ENCODE peak calls at places on chromosomes 16 and 17, in ten cellular contexts. One of them, this sample, is unnamed.

GRCh38 chr17:75590314-75590761 is 2.7 kb downstream of the MYO15B start:
- DNase-seq in heart left ventricle: no peak
- DNase-seq in adrenal gland: no peak
- DNase-seq in HFF-Myc: no peak
- DNase-seq in tibial nerve: no peak
- DNase-seq in activated CD8-positive, alpha-beta T cell treated with anti-CD3 and anti-CD28 coated beads for 36 hours: no peak
- DNase-seq in GM10248: no peak
- DNase-seq in GM06990: no peak
- DNase-seq in breast epithelium: no peak
- DNase-seq in AG10803: no peak
- DNase-seq in this sample: no peak

GRCh38 chr16:17467923-17468540 is 2.7 kb downstream of the XYLT1 start:
- DNase-seq in heart left ventricle: peak; percentile 72
- DNase-seq in adrenal gland: peak; percentile 67
- DNase-seq in HFF-Myc: peak; percentile 36
- DNase-seq in tibial nerve: peak; percentile 47
- DNase-seq in activated CD8-positive, alpha-beta T cell treated with anti-CD3 and anti-CD28 coated beads for 36 hours: peak; percentile 68
- DNase-seq in GM10248: no peak
- DNase-seq in GM06990: peak; percentile 20
- DNase-seq in breast epithelium: peak; percentile 48
- DNase-seq in AG10803: peak; percentile 76
- DNase-seq in this sample: peak; percentile 59

GRCh38 chr17:72422505-72423285 is 301.9 kb downstream of the SOX9 start:
- DNase-seq in heart left ventricle: peak; percentile 69
- DNase-seq in adrenal gland: peak; percentile 21
- DNase-seq in HFF-Myc: peak; percentile 84
- DNase-seq in tibial nerve: peak; percentile 47
- DNase-seq in activated CD8-positive, alpha-beta T cell treated with anti-CD3 and anti-CD28 coated beads for 36 hours: peak; percentile 52
- DNase-seq in GM10248: peak; percentile 64
- DNase-seq in GM06990: peak; percentile 86
- DNase-seq in breast epithelium: peak; percentile 82
- DNase-seq in AG10803: peak; percentile 84
- DNase-seq in this sample: peak; percentile 96

GRCh38 chr16:31696968-31697743 is 169.5 kb downstream of the AHSP start:
- DNase-seq in heart left ventricle: no peak
- DNase-seq in adrenal gland: no peak
- DNase-seq in HFF-Myc: no peak
- DNase-seq in tibial nerve: no peak
- DNase-seq in activated CD8-positive, alpha-beta T cell treated with anti-CD3 and anti-CD28 coated beads for 36 hours: no peak
- DNase-seq in GM10248: no peak
- DNase-seq in GM06990: no peak
- DNase-seq in breast epithelium: no peak
- DNase-seq in AG10803: peak; percentile 53
- DNase-seq in this sample: peak; percentile 43

GRCh38 chr16:54062361-54063346 is 223.9 kb downstream of the IRX3 start:
- DNase-seq in heart left ventricle: no peak
- DNase-seq in adrenal gland: no peak
- DNase-seq in HFF-Myc: no peak
- DNase-seq in tibial nerve: no peak
- DNase-seq in activated CD8-positive, alpha-beta T cell treated with anti-CD3 and anti-CD28 coated beads for 36 hours: no peak
- DNase-seq in GM10248: no peak
- DNase-seq in GM06990: no peak
- DNase-seq in breast epithelium: no peak
- DNase-seq in AG10803: no peak
- DNase-seq in this sample: no peak

GRCh38 chr16:50591800-50592771 is 43.9 kb downstream of the NKD1 start:
- DNase-seq in heart left ventricle: peak; percentile 90
- DNase-seq in adrenal gland: peak; percentile 97
- DNase-seq in HFF-Myc: no peak
- DNase-seq in tibial nerve: no peak
- DNase-seq in activated CD8-positive, alpha-beta T cell treated with anti-CD3 and anti-CD28 coated beads for 36 hours: no peak
- DNase-seq in GM10248: no peak
- DNase-seq in GM06990: no peak
- DNase-seq in breast epithelium: peak; percentile 86
- DNase-seq in AG10803: no peak
- DNase-seq in this sample: no peak

GRCh38 chr17:70258465-70258864 is 89.1 kb downstream of the KCNJ2 start:
- DNase-seq in heart left ventricle: no peak
- DNase-seq in adrenal gland: no peak
- DNase-seq in HFF-Myc: no peak
- DNase-seq in tibial nerve: no peak
- DNase-seq in activated CD8-positive, alpha-beta T cell treated with anti-CD3 and anti-CD28 coated beads for 36 hours: no peak
- DNase-seq in GM10248: no peak
- DNase-seq in GM06990: no peak
- DNase-seq in breast epithelium: no peak
- DNase-seq in AG10803: no peak
- DNase-seq in this sample: no peak

GRCh38 chr16:79599837-79600635 is 501 bp downstream of the MAF start:
- DNase-seq in heart left ventricle: peak; percentile 79
- DNase-seq in adrenal gland: peak; percentile 54
- DNase-seq in HFF-Myc: no peak
- DNase-seq in tibial nerve: no peak
- DNase-seq in activated CD8-positive, alpha-beta T cell treated with anti-CD3 and anti-CD28 coated beads for 36 hours: peak; percentile 37
- DNase-seq in GM10248: no peak
- DNase-seq in GM06990: peak; percentile 44
- DNase-seq in breast epithelium: peak; percentile 36
- DNase-seq in AG10803: peak; percentile 35
- DNase-seq in this sample: no peak

GRCh38 chr16:89358030-89359005 is 132.0 kb downstream of the ANKRD11 start:
- DNase-seq in heart left ventricle: no peak
- DNase-seq in adrenal gland: no peak
- DNase-seq in HFF-Myc: no peak
- DNase-seq in tibial nerve: no peak
- DNase-seq in activated CD8-positive, alpha-beta T cell treated with anti-CD3 and anti-CD28 coated beads for 36 hours: peak; percentile 70
- DNase-seq in GM10248: no peak
- DNase-seq in GM06990: no peak
- DNase-seq in breast epithelium: no peak
- DNase-seq in AG10803: no peak
- DNase-seq in this sample: no peak

GRCh38 chr17:78950870-78951269 is 25.7 kb upstream of the TIMP2 start:
- DNase-seq in heart left ventricle: no peak
- DNase-seq in adrenal gland: no peak
- DNase-seq in HFF-Myc: no peak
- DNase-seq in tibial nerve: no peak
- DNase-seq in activated CD8-positive, alpha-beta T cell treated with anti-CD3 and anti-CD28 coated beads for 36 hours: no peak
- DNase-seq in GM10248: no peak
- DNase-seq in GM06990: no peak
- DNase-seq in breast epithelium: no peak
- DNase-seq in AG10803: no peak
- DNase-seq in this sample: no peak

GRCh38 chr17:44914148-44914547 is 1.2 kb downstream of the GFAP start:
- DNase-seq in heart left ventricle: no peak
- DNase-seq in adrenal gland: no peak
- DNase-seq in HFF-Myc: no peak
- DNase-seq in tibial nerve: no peak
- DNase-seq in activated CD8-positive, alpha-beta T cell treated with anti-CD3 and anti-CD28 coated beads for 36 hours: no peak
- DNase-seq in GM10248: no peak
- DNase-seq in GM06990: no peak
- DNase-seq in breast epithelium: no peak
- DNase-seq in AG10803: no peak
- DNase-seq in this sample: no peak

GRCh38 chr17:50205931-50206505 is 4.6 kb upstream of the COL1A1 start:
- DNase-seq in heart left ventricle: no peak
- DNase-seq in adrenal gland: no peak
- DNase-seq in HFF-Myc: no peak
- DNase-seq in tibial nerve: peak; percentile 8
- DNase-seq in activated CD8-positive, alpha-beta T cell treated with anti-CD3 and anti-CD28 coated beads for 36 hours: no peak
- DNase-seq in GM10248: no peak
- DNase-seq in GM06990: no peak
- DNase-seq in breast epithelium: no peak
- DNase-seq in AG10803: no peak
- DNase-seq in this sample: no peak

GRCh38 chr17:28938552-28938951 is 12.8 kb downstream of the PHF12 start:
- DNase-seq in heart left ventricle: peak; percentile 73
- DNase-seq in adrenal gland: no peak
- DNase-seq in HFF-Myc: no peak
- DNase-seq in tibial nerve: no peak
- DNase-seq in activated CD8-positive, alpha-beta T cell treated with anti-CD3 and anti-CD28 coated beads for 36 hours: no peak
- DNase-seq in GM10248: no peak
- DNase-seq in GM06990: no peak
- DNase-seq in breast epithelium: no peak
- DNase-seq in AG10803: peak; percentile 17
- DNase-seq in this sample: no peak

GRCh38 chr16:1541293-1542165 is 8.1 kb downstream of the TMEM204 start:
- DNase-seq in heart left ventricle: peak; percentile 22
- DNase-seq in adrenal gland: no peak
- DNase-seq in HFF-Myc: no peak
- DNase-seq in tibial nerve: no peak
- DNase-seq in activated CD8-positive, alpha-beta T cell treated with anti-CD3 and anti-CD28 coated beads for 36 hours: no peak
- DNase-seq in GM10248: no peak
- DNase-seq in GM06990: no peak
- DNase-seq in breast epithelium: no peak
- DNase-seq in AG10803: no peak
- DNase-seq in this sample: no peak

GRCh38 chr17:41211845-41212466 is 14.5 kb upstream of the KRTAP9-2 start:
- DNase-seq in heart left ventricle: no peak
- DNase-seq in adrenal gland: no peak
- DNase-seq in HFF-Myc: peak; percentile 56
- DNase-seq in tibial nerve: no peak
- DNase-seq in activated CD8-positive, alpha-beta T cell treated with anti-CD3 and anti-CD28 coated beads for 36 hours: no peak
- DNase-seq in GM10248: no peak
- DNase-seq in GM06990: no peak
- DNase-seq in breast epithelium: no peak
- DNase-seq in AG10803: peak; percentile 51
- DNase-seq in this sample: peak; percentile 54

GRCh38 chr16:29029168-29029994 is 44.5 kb downstream of the LAT start:
- DNase-seq in heart left ventricle: no peak
- DNase-seq in adrenal gland: peak; percentile 22
- DNase-seq in HFF-Myc: peak; percentile 77
- DNase-seq in tibial nerve: no peak
- DNase-seq in activated CD8-positive, alpha-beta T cell treated with anti-CD3 and anti-CD28 coated beads for 36 hours: peak; percentile 98
- DNase-seq in GM10248: peak; percentile 70
- DNase-seq in GM06990: peak; percentile 51
- DNase-seq in breast epithelium: no peak
- DNase-seq in AG10803: peak; percentile 82
- DNase-seq in this sample: peak; percentile 86

GRCh38 chr17:79338589-79338988 is 264.0 kb downstream of the ENGASE start:
- DNase-seq in heart left ventricle: no peak
- DNase-seq in adrenal gland: no peak
- DNase-seq in HFF-Myc: no peak
- DNase-seq in tibial nerve: no peak
- DNase-seq in activated CD8-positive, alpha-beta T cell treated with anti-CD3 and anti-CD28 coated beads for 36 hours: no peak
- DNase-seq in GM10248: no peak
- DNase-seq in GM06990: no peak
- DNase-seq in breast epithelium: no peak
- DNase-seq in AG10803: peak; percentile 58
- DNase-seq in this sample: peak; percentile 45

GRCh38 chr17:58344047-58344790 is 7.8 kb downstream of the SUPT4H1 start:
- DNase-seq in heart left ventricle: no peak
- DNase-seq in adrenal gland: peak; percentile 36
- DNase-seq in HFF-Myc: no peak
- DNase-seq in tibial nerve: no peak
- DNase-seq in activated CD8-positive, alpha-beta T cell treated with anti-CD3 and anti-CD28 coated beads for 36 hours: peak; percentile 98
- DNase-seq in GM10248: peak; percentile 76
- DNase-seq in GM06990: peak; percentile 85
- DNase-seq in breast epithelium: no peak
- DNase-seq in AG10803: no peak
- DNase-seq in this sample: no peak

DNA sequence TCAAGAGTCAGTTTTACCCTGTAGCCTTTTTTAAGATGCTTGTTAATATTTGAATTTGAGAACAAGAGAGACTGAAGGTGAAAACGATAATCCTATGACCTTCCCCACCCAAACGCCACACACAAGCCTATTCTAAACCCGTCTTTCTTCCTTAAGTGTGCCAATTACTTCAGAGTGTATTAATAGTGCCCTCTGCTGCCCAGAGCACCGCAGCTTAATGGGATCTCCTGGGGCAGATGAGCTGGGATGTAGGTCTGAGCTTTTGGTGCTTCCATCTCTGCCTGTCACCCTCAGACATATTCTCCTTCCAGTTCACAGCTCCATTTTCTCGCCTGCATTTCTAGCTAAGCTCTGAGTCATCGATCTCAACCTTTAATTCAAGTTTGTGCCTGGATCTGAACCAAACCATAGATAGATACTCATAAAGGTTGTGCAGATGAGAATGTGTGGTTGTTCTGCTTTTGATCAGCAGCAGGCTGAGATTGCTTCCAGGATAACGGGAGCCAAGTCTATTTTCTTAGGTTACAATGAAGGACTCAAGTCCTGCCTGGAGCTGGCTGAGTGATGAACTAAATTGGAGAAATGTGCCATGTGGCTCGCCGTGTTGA is 46.4 kb upstream of the CDH13 start:
- DNase-seq in heart left ventricle: peak; percentile 30
- DNase-seq in adrenal gland: no peak
- DNase-seq in HFF-Myc: no peak
- DNase-seq in tibial nerve: no peak
- DNase-seq in activated CD8-positive, alpha-beta T cell treated with anti-CD3 and anti-CD28 coated beads for 36 hours: peak; percentile 3
- DNase-seq in GM10248: no peak
- DNase-seq in GM06990: no peak
- DNase-seq in breast epithelium: no peak
- DNase-seq in AG10803: peak; percentile 29
- DNase-seq in this sample: no peak
- TF ChIP-seq CTCF in heart left ventricle: peak; percentile 43
- TF ChIP-seq CTCF in adrenal gland: no peak
- TF ChIP-seq CTCF in HFF-Myc: peak; percentile 26
- TF ChIP-seq CTCF in tibial nerve: peak; percentile 14
- TF ChIP-seq CTCF in activated CD8-positive, alpha-beta T cell treated with anti-CD3 and anti-CD28 coated beads for 36 hours: no peak
- TF ChIP-seq CTCF in GM10248: peak; percentile 5
- TF ChIP-seq CTCF in GM06990: peak; percentile 42
- TF ChIP-seq CTCF in breast epithelium: no peak
- TF ChIP-seq CTCF in AG10803: peak; percentile 43
- TF ChIP-seq CTCF in this sample: peak; percentile 52

GRCh38 chr17:62690168-62690897 is 62.9 kb downstream of the MRC2 start:
- DNase-seq in heart left ventricle: no peak
- DNase-seq in adrenal gland: no peak
- DNase-seq in HFF-Myc: no peak
- DNase-seq in tibial nerve: no peak
- DNase-seq in activated CD8-positive, alpha-beta T cell treated with anti-CD3 and anti-CD28 coated beads for 36 hours: no peak
- DNase-seq in GM10248: no peak
- DNase-seq in GM06990: no peak
- DNase-seq in breast epithelium: no peak
- DNase-seq in AG10803: no peak
- DNase-seq in this sample: no peak
- TF ChIP-seq CTCF in heart left ventricle: no peak
- TF ChIP-seq CTCF in adrenal gland: no peak
- TF ChIP-seq CTCF in HFF-Myc: peak; percentile 14
- TF ChIP-seq CTCF in tibial nerve: no peak
- TF ChIP-seq CTCF in activated CD8-positive, alpha-beta T cell treated with anti-CD3 and anti-CD28 coated beads for 36 hours: no peak
- TF ChIP-seq CTCF in GM10248: no peak
- TF ChIP-seq CTCF in GM06990: peak; percentile 1
- TF ChIP-seq CTCF in breast epithelium: no peak
- TF ChIP-seq CTCF in AG10803: no peak
- TF ChIP-seq CTCF in this sample: peak; percentile 21

GRCh38 chr17:33175565-33175964 is 117.5 kb downstream of the ASIC2 start:
- DNase-seq in heart left ventricle: no peak
- DNase-seq in adrenal gland: peak; percentile 18
- DNase-seq in HFF-Myc: no peak
- DNase-seq in tibial nerve: no peak
- DNase-seq in activated CD8-positive, alpha-beta T cell treated with anti-CD3 and anti-CD28 coated beads for 36 hours: no peak
- DNase-seq in GM10248: no peak
- DNase-seq in GM06990: no peak
- DNase-seq in breast epithelium: no peak
- DNase-seq in AG10803: no peak
- DNase-seq in this sample: no peak
- TF ChIP-seq CTCF in heart left ventricle: no peak
- TF ChIP-seq CTCF in adrenal gland: no peak
- TF ChIP-seq CTCF in HFF-Myc: no peak
- TF ChIP-seq CTCF in tibial nerve: no peak
- TF ChIP-seq CTCF in activated CD8-positive, alpha-beta T cell treated with anti-CD3 and anti-CD28 coated beads for 36 hours: no peak
- TF ChIP-seq CTCF in GM10248: no peak
- TF ChIP-seq CTCF in GM06990: no peak
- TF ChIP-seq CTCF in breast epithelium: no peak
- TF ChIP-seq CTCF in AG10803: no peak
- TF ChIP-seq CTCF in this sample: no peak

GRCh38 chr16:65002265-65002664 is 119.6 kb downstream of the CDH11 start:
- DNase-seq in heart left ventricle: no peak
- DNase-seq in adrenal gland: no peak
- DNase-seq in HFF-Myc: no peak
- DNase-seq in tibial nerve: no peak
- DNase-seq in activated CD8-positive, alpha-beta T cell treated with anti-CD3 and anti-CD28 coated beads for 36 hours: no peak
- DNase-seq in GM10248: no peak
- DNase-seq in GM06990: no peak
- DNase-seq in breast epithelium: no peak
- DNase-seq in AG10803: peak; percentile 91
- DNase-seq in this sample: peak; percentile 83
- TF ChIP-seq CTCF in heart left ventricle: no peak
- TF ChIP-seq CTCF in adrenal gland: no peak
- TF ChIP-seq CTCF in HFF-Myc: no peak
- TF ChIP-seq CTCF in tibial nerve: no peak
- TF ChIP-seq CTCF in activated CD8-positive, alpha-beta T cell treated with anti-CD3 and anti-CD28 coated beads for 36 hours: no peak
- TF ChIP-seq CTCF in GM10248: no peak
- TF ChIP-seq CTCF in GM06990: no peak
- TF ChIP-seq CTCF in breast epithelium: no peak
- TF ChIP-seq CTCF in AG10803: no peak
- TF ChIP-seq CTCF in this sample: no peak